ENCODE peak calls at places on chromosomes 5 and 9, in six cellular contexts. U is AML-193, E is GM06990, N is Kasumi-1, F is amniotic stem cell, M is left ventricle myocardium inferior. L is an unnamed sample.

GRCh38 chr9:109475526-109475925 is 22.6 kb downstream of the PTPN3 start:
- DNase-seq in U (no peak), M (no peak), E (no peak), N (no peak), F (no peak), L (no peak)

GRCh38 chr9:130843049-130843908 is 8.2 kb downstream of the ABL1 start:
- DNase-seq in M (no peak), U (no peak), N (no peak), E (no peak), F (no peak), L (no peak)

GRCh38 chr9:133122167-133122550 is 1.1 kb upstream of the RALGDS start:
- DNase-seq in U (no peak), E (no peak), N (no peak), F (no peak), M (no peak), L (no peak)

GRCh38 chr9:91174772-91175171 is 186.9 kb downstream of the AUH start:
- DNase-seq in N (peak), M (no peak), E (no peak), U (peak), F (no peak), L (no peak)

GRCh38 chr9:121026260-121026691 is 23.8 kb downstream of the C5 start:
- DNase-seq in M (no peak), E (no peak), F (no peak), U (no peak), N (no peak), L (no peak)

GRCh38 chr9:109447329-109448076 is 50.6 kb downstream of the PTPN3 start:
- DNase-seq in M (no peak), N (peak), F (no peak), E (no peak), U (no peak), L (no peak)

GRCh38 chr5:173201636-173202265 is 33.3 kb downstream of the NKX2-5 start:
- DNase-seq in F (peak), U (no peak), N (no peak), E (no peak), M (no peak), L (no peak)

GRCh38 chr5:31604644-31605043 is 34.3 kb upstream of the PDZD2 start:
- DNase-seq in E (no peak), M (no peak), N (no peak), U (no peak), F (no peak), L (no peak)

GRCh38 chr5:181173420-181174342 is 26.3 kb downstream of the OR2V2 start:
- DNase-seq in E (peak), M (no peak), F (no peak), U (no peak), N (no peak), L (no peak)